ENCODE peak calls at places on chromosomes 6 and 20, in nine cellular contexts. Z is CD8-positive, alpha-beta T cell; N is dorsolateral prefrontal cortex; H is GM04504; R is activated naive CD4-positive, alpha-beta T cell treated with Interleukin-2 at 50 U/mL for 16 hours; L is breast epithelium; U is NCI-H1092 treated with DMSO at 0.1 percent for 48 hours; F is MCF 10A; E is pancreas. W is an unnamed sample.

GRCh38 chr20:2217857-2218529 is 77.8 kb upstream of the TGM3 start:
- DNase-seq in U (no peak), L (no peak), E (no peak), H (no peak), F (no peak), N (no peak), R (peak), Z (peak), W (peak)

GRCh38 chr6:149032599-149033405 is 284.7 kb upstream of the TAB2 start:
- DNase-seq in Z (no peak), F (peak), L (no peak), N (no peak), H (peak), U (no peak), E (no peak), R (peak), W (peak)

GRCh38 chr6:117167520-117168271 is 97.7 kb upstream of the VGLL2 start:
- DNase-seq in F (peak), R (no peak), L (no peak), E (no peak), Z (no peak), N (no peak), U (no peak), H (no peak), W (no peak)

GRCh38 chr20:44187054-44187762 is at the start of gene JPH2:
- DNase-seq in H (peak), R (no peak), F (peak), Z (no peak), N (no peak), U (no peak), L (peak), E (no peak), W (no peak)

GRCh38 chr20:33604084-33604990 is 57.8 kb upstream of the C20orf144 start:
- DNase-seq in H (peak), F (no peak), R (no peak), L (no peak), N (no peak), Z (no peak), U (no peak), E (no peak), W (no peak)

GRCh38 chr20:50551288-50551687 is 41.1 kb downstream of the PTPN1 start:
- DNase-seq in E (no peak), F (no peak), N (no peak), L (no peak), H (no peak), U (no peak), R (no peak), Z (no peak), W (peak)

GRCh38 chr6:37776546-37776945 is 43.0 kb upstream of the ZFAND3 start:
- DNase-seq in F (no peak), R (no peak), H (no peak), L (no peak), Z (no peak), N (no peak), U (no peak), E (no peak), W (no peak)

GRCh38 chr6:6680524-6680923 is 92.0 kb downstream of the LY86 start:
- DNase-seq in E (no peak), R (no peak), L (no peak), U (no peak), F (no peak), Z (no peak), H (no peak), N (no peak), W (no peak)

GRCh38 chr6:170206317-170206621 is 84.6 kb downstream of the DLL1 start:
- DNase-seq in H (no peak), E (no peak), R (no peak), L (no peak), N (no peak), F (no peak), Z (peak), U (no peak), W (no peak)

GRCh38 chr6:164561656-164562055 is 747.7 kb downstream of the C6orf118 start:
- DNase-seq in E (no peak), U (no peak), H (no peak), N (no peak), R (no peak), Z (no peak), L (no peak), F (no peak), W (no peak)

GRCh38 chr20:63896136-63896890 is 1.4 kb downstream of the DNAJC5 start:
- DNase-seq in Z (peak), F (peak), E (no peak), U (peak), N (no peak), H (no peak), L (no peak), R (peak), W (peak)

GRCh38 chr6:31356946-31357466 is at the start of gene HLA-B:
- DNase-seq in F (peak), H (peak), L (peak), U (peak), E (peak), R (peak), N (no peak), Z (peak), W (peak)

W was measured in activated CD4-positive, alpha-beta memory T cell treated with anti-CD3 and anti-CD28 coated beads for 36 hours.